ENCODE peak calls at places on chromosomes 6 and 20, in four cellular contexts. K, F, V and Z are unnamed samples.

GRCh38 chr6:122853259-122853995 is 64.4 kb downstream of the SMPDL3A start:
- DNase-seq in F (no peak), V (no peak), K (no peak), Z (no peak)

GRCh38 chr6:31498748-31499147 is 803 bp downstream of the MICB start:
- DNase-seq in F (peak), V (no peak), K (no peak), Z (no peak)

GRCh38 chr20:63290677-63291472 is 2.1 kb upstream of the COL20A1 start:
- DNase-seq in F (peak), K (no peak), V (no peak), Z (peak)

GRCh38 chr6:158808918-158809678 is 10.1 kb downstream of the EZR start:
- DNase-seq in K (no peak), V (no peak), F (no peak), Z (peak)

GRCh38 chr6:75201901-75202672 is 3.8 kb downstream of the COL12A1 start:
- DNase-seq in K (no peak), V (no peak), F (peak), Z (no peak)

GRCh38 chr6:75602164-75602896 is 650 bp downstream of the SENP6 start:
- DNase-seq in F (peak), K (no peak), V (no peak), Z (peak)

GRCh38 chr6:31952140-31952805 is 6.4 kb downstream of the CFB start:
- DNase-seq in V (no peak), K (no peak), F (peak), Z (peak)

GRCh38 chr6:23547851-23548250 is 578.2 kb upstream of the NRSN1 start:
- DNase-seq in F (no peak), V (no peak), K (no peak), Z (no peak)

GRCh38 chr20:39263076-39263475 is 300.9 kb downstream of the DHX35 start:
- DNase-seq in K (no peak), V (no peak), F (no peak), Z (peak)

GRCh38 chr6:25006565-25007001 is 70.8 kb upstream of the RIPOR2 start:
- DNase-seq in K (peak), V (no peak), F (peak), Z (peak)

GRCh38 chr6:3403244-3404154 is 53.4 kb downstream of the SLC22A23 start:
- DNase-seq in F (no peak), V (no peak), K (no peak), Z (no peak)

GRCh38 chr6:69422474-69422873 is 374.3 kb downstream of the LMBRD1 start:
- DNase-seq in F (no peak), V (no peak), K (no peak), Z (no peak)

GRCh38 chr20:17558154-17558940 is 11.5 kb upstream of the DSTN start:
- DNase-seq in F (peak), K (peak), V (peak), Z (peak)

GRCh38 chr20:17555106-17555505 is 14.8 kb upstream of the DSTN start:
- DNase-seq in F (no peak), V (no peak), K (no peak), Z (no peak)

GRCh38 chr20:17557675-17558006 is 12.2 kb upstream of the DSTN start:
- DNase-seq in F (peak), V (no peak), K (no peak), Z (peak)

GRCh38 chr20:17558941-17559304 is 11.0 kb upstream of the DSTN start:
- DNase-seq in V (no peak), K (no peak), F (no peak), Z (no peak)

GRCh38 chr20:17556842-17557674 is 12.8 kb upstream of the DSTN start:
- DNase-seq in K (no peak), F (peak), V (no peak), Z (peak)
- H3K4me3 ChIP-seq in K (no peak), F (no peak), V (no peak), Z (no peak)

GRCh38 chr20:3674995-3675900 is 6.6 kb downstream of the ADAM33 start:
- DNase-seq in K (no peak), V (no peak), F (no peak), Z (no peak)
- TF ChIP-seq CTCF in K (no peak), V (no peak), F (no peak), Z (no peak)

DNA sequence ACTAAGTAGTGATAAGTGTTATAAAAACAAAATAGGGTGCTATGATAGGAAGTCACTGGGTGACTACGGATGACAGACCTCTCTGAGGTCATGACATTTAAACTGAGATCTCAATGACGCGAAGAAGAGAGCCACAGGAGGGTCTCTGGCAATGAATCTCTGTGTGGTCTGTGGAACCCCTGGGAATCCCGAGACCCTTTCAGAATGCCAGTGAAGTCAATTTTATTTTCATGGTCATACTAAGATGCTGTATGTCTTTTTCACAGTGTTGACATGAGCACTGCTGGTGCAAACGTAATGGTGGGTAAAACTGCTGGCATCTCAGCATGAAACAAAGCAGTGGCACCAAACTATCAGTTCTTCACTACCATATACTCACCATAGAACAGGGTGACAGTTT is 155.0 kb downstream of the GJA10 start:
- DNase-seq in F (no peak), V (no peak), K (no peak), Z (no peak)
- H3K4me3 ChIP-seq in F (no peak), V (no peak), K (no peak), Z (no peak)

GRCh38 chr20:61599061-61599930 is 347.2 kb downstream of the CDH4 start:
- DNase-seq in K (no peak), F (no peak), V (no peak), Z (no peak)
- TF ChIP-seq CTCF in K (no peak), F (no peak), V (no peak), Z (no peak)

GRCh38 chr6:44342489-44342888 is at the start of gene SPATS1:
- DNase-seq in V (no peak), K (no peak), F (peak), Z (no peak)
- H3K4me3 ChIP-seq in V (peak), K (peak), F (no peak), Z (no peak)

GRCh38 chr20:53210041-53210440 is 237.9 kb downstream of the TSHZ2 start:
- DNase-seq in F (no peak), V (no peak), K (no peak), Z (no peak)

GRCh38 chr20:53210931-53211330 is 238.8 kb downstream of the TSHZ2 start:
- DNase-seq in F (no peak), V (no peak), K (no peak), Z (no peak)

GRCh38 chr20:53212018-53212417 is 239.9 kb downstream of the TSHZ2 start:
- DNase-seq in F (no peak), V (no peak), K (no peak), Z (no peak)

GRCh38 chr20:53205046-53205445 is 232.9 kb downstream of the TSHZ2 start:
- DNase-seq in F (no peak), K (no peak), V (no peak), Z (no peak)

DNA sequence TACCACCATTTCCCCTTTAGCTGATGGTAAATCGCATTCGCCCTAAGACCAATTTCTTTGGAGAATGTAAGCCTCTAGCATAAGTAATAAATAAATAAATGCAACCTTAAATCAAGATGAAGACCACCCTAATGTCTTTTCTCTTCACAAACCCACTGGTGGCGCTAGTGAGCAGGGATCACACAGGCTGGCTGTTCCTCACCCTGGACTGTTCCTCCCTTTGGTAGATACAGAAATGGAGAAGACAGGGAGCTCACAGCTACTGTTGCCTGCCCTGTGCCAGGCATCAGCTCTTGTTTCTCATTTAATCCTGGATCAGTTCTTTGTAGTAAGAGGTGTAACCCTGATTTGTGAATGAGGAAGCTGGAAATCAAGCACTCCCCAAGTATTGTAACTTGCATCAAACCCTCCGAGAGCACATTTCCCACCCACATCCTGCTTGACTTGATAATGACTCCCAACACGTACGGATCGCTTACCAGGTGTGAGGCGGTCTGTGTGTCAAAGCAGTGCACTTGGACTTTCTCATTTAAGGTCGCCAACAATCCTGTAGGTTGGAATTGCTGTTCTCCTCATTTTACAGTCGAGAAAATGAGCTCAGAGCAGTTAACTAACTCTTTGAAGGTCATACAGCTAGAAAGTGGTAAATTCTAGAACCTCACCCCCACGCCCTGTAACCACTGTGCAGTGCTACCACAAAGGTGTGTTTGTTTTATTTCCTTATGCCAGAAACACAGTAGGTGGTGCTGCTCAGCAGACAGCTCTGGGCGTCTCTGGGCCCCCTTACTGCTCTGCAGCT is 236.2 kb downstream of the TSHZ2 start:
- DNase-seq in F (no peak), K (no peak), V (no peak), Z (no peak)
- TF ChIP-seq CTCF in F (no peak), K (no peak), V (no peak), Z (no peak)